ENCODE peak calls at places on chromosomes 2 and 18, in eight cellular contexts. T is hepatocyte, D is PC-3, B is SK-N-SH, N is OCI-LY7, F is fibroblast of lung, P is neural progenitor cell, V is IMR-90. Y is an unnamed sample.

GRCh38 chr2:314561-315336 is 26.9 kb upstream of the ALKAL2 start:
- DNase-seq in T (no peak), D (no peak), B (no peak), N (no peak), F (no peak), P (no peak), V (no peak), Y (no peak)

GRCh38 chr2:138113871-138114525 is 149.7 kb downstream of the HNMT start:
- DNase-seq in T (no peak), D (no peak), B (no peak), N (no peak), F (peak), P (no peak), V (no peak), Y (no peak)

GRCh38 chr2:55628931-55629330 is 11.5 kb upstream of the PPP4R3B start:
- DNase-seq in T (no peak), D (no peak), B (no peak), N (no peak), F (no peak), P (no peak), V (no peak), Y (no peak)

GRCh38 chr2:28746504-28747111 is 5.0 kb upstream of the PPP1CB start:
- DNase-seq in T (no peak), D (no peak), B (no peak), N (no peak), F (no peak), P (no peak), V (no peak), Y (no peak)

GRCh38 chr2:232973336-232973735 is 39.7 kb downstream of the NGEF start:
- DNase-seq in T (no peak), D (no peak), B (no peak), N (no peak), F (no peak), P (no peak), V (no peak), Y (no peak)

GRCh38 chr2:199589303-199589702 is 131.6 kb upstream of the SATB2 start:
- DNase-seq in T (no peak), D (no peak), B (no peak), N (no peak), F (peak), P (peak), V (no peak), Y (no peak)

GRCh38 chr18:42114310-42114943 is 159.4 kb downstream of the PIK3C3 start:
- DNase-seq in T (peak), D (peak), B (peak), N (peak), F (peak), P (peak), V (peak), Y (peak)

GRCh38 chr2:101045330-101045729 is 43.2 kb downstream of the RPL31 start:
- DNase-seq in T (no peak), D (no peak), B (no peak), N (no peak), F (no peak), P (no peak), V (no peak), Y (no peak)

GRCh38 chr2:5691659-5692529 is at the start of gene SOX11:
- DNase-seq in T (peak), D (no peak), B (peak), N (peak), F (peak), P (peak), V (peak), Y (no peak)

GRCh38 chr18:48422947-48423378 is 13.8 kb upstream of the ZBTB7C start:
- DNase-seq in T (no peak), D (no peak), B (no peak), N (no peak), F (no peak), P (peak), V (no peak), Y (no peak)

GRCh38 chr18:6521804-6522418 is 107.2 kb upstream of the L3MBTL4 start:
- DNase-seq in T (peak), D (peak), B (no peak), N (peak), F (peak), P (peak), V (peak), Y (peak)

GRCh38 chr2:174344716-174345472 is 10.1 kb downstream of the SP9 start:
- DNase-seq in T (peak), D (peak), B (no peak), N (peak), F (peak), P (peak), V (peak), Y (no peak)

GRCh38 chr2:185939858-185940257 is 201.3 kb downstream of the FSIP2 start:
- DNase-seq in T (no peak), D (no peak), B (no peak), N (no peak), F (no peak), P (no peak), V (no peak), Y (no peak)

GRCh38 chr2:160433466-160434172 is 60.0 kb downstream of the RBMS1 start:
- DNase-seq in T (peak), D (peak), B (no peak), N (no peak), F (no peak), P (no peak), V (no peak), Y (no peak)

GRCh38 chr2:200703132-200703925 is 108.4 kb upstream of the BZW1 start:
- DNase-seq in T (peak), D (peak), B (peak), N (peak), F (peak), P (peak), V (peak), Y (no peak)

GRCh38 chr2:234290671-234291070 is 206.2 kb downstream of the ARL4C start:
- DNase-seq in T (no peak), D (no peak), B (no peak), N (peak), F (peak), P (no peak), V (no peak), Y (peak)

GRCh38 chr2:62569907-62570793 is 64.2 kb upstream of the TMEM17 start:
- DNase-seq in T (peak), D (no peak), B (no peak), N (no peak), F (no peak), P (peak), V (no peak), Y (no peak)

GRCh38 chr2:62570861-62571698 is 65.1 kb upstream of the TMEM17 start:
- DNase-seq in T (peak), D (no peak), B (no peak), N (no peak), F (peak), P (peak), V (no peak), Y (no peak)

GRCh38 chr2:62568074-62568473 is 62.1 kb upstream of the TMEM17 start:
- DNase-seq in T (no peak), D (no peak), B (no peak), N (no peak), F (peak), P (no peak), V (no peak), Y (no peak)

GRCh38 chr2:62566847-62567246 is 60.9 kb upstream of the TMEM17 start:
- DNase-seq in T (no peak), D (no peak), B (no peak), N (no peak), F (no peak), P (no peak), V (no peak), Y (no peak)

DNA sequence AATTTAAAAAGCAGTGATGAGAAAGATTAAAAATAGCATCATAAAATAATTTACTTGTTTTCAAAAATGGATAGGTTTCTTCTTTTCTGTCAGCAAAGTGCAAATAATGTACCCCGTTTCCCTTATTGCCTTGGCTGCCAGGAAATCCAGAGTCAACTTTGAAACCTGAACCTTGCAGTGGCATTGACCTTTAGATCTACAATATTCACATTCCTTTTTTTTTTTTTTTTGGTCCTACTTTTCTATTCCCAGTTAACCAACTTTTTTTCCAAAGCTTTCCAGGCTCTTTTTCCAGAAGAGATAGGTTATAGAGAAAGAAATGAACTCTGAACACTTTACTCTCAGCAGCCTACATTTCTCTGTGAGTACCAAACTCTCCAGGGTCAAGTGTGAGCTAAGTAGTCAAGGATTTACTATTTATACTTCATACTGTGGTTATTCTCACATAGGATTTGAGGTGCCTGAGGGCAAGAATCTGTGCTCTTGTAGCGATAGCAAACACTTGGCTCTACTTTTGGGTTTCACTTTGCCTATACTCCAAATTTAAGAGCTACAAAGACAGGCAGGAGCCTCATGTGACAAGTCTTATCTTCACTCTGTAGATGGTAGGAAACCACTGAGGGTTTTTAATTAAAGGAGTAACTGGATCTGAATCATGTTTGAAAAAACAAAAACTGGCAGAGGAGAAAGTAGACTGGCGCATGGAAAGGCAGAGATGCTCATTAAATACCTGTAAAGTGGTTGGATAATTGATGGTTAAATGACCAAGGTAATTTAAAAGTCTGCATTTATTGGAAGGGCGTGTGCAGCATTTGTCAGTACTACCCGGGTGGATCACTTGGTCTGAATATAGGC is 63.2 kb upstream of the TMEM17 start:
- DNase-seq in T (no peak), D (peak), B (no peak), N (no peak), F (peak), P (no peak), V (peak), Y (no peak)
- H2AFZ ChIP-seq in T (no peak), D (peak), B (no peak), N (no peak), F (no peak), P (no peak), V (no peak), Y (no peak)

GRCh38 chr2:134778372-134778771 is 59.6 kb upstream of the TMEM163 start:
- DNase-seq in T (no peak), D (no peak), B (peak), N (no peak), F (no peak), P (peak), V (no peak), Y (no peak)
- TF ChIP-seq CTCF in T (peak), D (peak), B (peak), N (peak), F (no peak), P (peak), V (no peak), Y (peak)

GRCh38 chr2:88627055-88627855 is at the start of gene EIF2AK3:
- DNase-seq in T (peak), D (peak), B (peak), N (peak), F (peak), P (peak), V (peak), Y (peak)

GRCh38 chr2:88627856-88628568 is 748 bp upstream of the EIF2AK3 start:
- DNase-seq in T (peak), D (peak), B (peak), N (peak), F (peak), P (peak), V (peak), Y (peak)

GRCh38 chr2:88624477-88624876 is 2.8 kb downstream of the EIF2AK3 start:
- DNase-seq in T (no peak), D (no peak), B (no peak), N (no peak), F (no peak), P (no peak), V (no peak), Y (no peak)

GRCh38 chr2:88628569-88628939 is 1.3 kb upstream of the EIF2AK3 start:
- DNase-seq in T (no peak), D (no peak), B (no peak), N (no peak), F (no peak), P (no peak), V (no peak), Y (no peak)

GRCh38 chr2:88626171-88627054 is 851 bp downstream of the EIF2AK3 start:
- DNase-seq in T (peak), D (peak), B (peak), N (peak), F (no peak), P (peak), V (no peak), Y (peak)
- H2AFZ ChIP-seq in T (peak), D (peak), B (peak), N (no peak), F (peak), P (peak), V (peak), Y (peak)

GRCh38 chr2:37847792-37848191 is 77.3 kb upstream of the RMDN2 start:
- DNase-seq in T (no peak), D (no peak), B (no peak), N (no peak), F (no peak), P (no peak), V (no peak), Y (no peak)
- TF ChIP-seq CTCF in T (no peak), D (no peak), B (no peak), N (no peak), F (no peak), P (no peak), V (no peak), Y (no peak)

DNA sequence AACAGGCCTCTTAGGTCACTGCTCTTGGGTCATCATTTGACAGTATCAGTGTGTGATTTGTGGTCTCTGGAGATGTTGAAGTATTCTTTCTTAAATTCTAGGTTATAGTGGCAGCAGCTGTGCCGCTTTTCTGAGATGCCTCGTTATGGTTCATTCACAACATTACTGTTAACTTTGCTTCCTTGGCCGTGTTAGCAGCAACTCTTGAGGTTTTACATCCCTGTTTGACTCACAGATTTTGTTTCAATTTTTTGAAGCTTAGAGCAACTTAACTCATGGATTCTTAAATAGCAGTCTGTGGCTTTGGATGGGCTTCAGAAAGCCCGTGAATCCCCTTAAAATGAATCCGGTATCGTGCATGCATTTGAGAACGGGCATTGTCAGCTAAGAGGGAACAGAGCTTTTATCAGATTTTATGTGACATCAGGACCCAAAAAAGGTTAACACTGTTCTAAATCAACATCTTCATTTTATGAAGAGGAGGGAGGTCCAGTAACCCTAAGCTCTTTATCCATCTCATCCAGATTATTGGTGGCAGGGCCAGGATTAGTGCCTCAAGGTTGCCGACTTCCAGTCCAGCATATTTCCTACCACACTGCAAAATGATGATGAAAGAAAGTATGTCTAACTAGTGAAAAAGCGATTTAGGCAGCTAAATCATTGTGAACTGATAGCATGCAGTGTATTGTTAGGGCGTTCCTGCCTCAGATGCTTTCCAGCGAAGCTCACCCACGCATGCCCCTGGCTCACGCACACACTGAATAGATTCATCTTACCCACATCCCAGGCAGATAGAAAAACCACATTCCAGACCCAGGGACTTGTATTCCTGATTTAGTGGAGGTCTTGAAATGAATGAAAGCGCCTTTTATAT is 5.1 kb downstream of the TRIB2 start:
- DNase-seq in T (no peak), D (no peak), B (no peak), N (no peak), F (peak), P (peak), V (peak), Y (no peak)
- H2AFZ ChIP-seq in T (no peak), D (no peak), B (no peak), N (peak), F (no peak), P (no peak), V (no peak), Y (no peak)

GRCh38 chr2:20436716-20437470 is 10.0 kb upstream of the RHOB start:
- DNase-seq in T (no peak), D (no peak), B (no peak), N (peak), F (no peak), P (no peak), V (no peak), Y (no peak)
- TF ChIP-seq CTCF in T (no peak), D (no peak), B (no peak), N (peak), F (no peak), P (no peak), V (no peak), Y (no peak)

Y was measured in DND-41.